ENCODE peak calls at places on chromosomes 6 and 20, in seven cellular contexts. I, H, M, U, G, A and O are unnamed samples.

GRCh38 chr6:32953775-32954174 is 878 bp upstream of the HLA-DMA start:
- DNase-seq in I (no peak), H (no peak), M (no peak), U (no peak), G (no peak), A (no peak), O (no peak)

GRCh38 chr6:14000901-14001300 is 76.1 kb downstream of the RNF182 start:
- DNase-seq in I (no peak), H (peak; percentile 65), M (no peak), U (no peak), G (no peak), A (no peak), O (no peak)

GRCh38 chr20:19850190-19850533 is 92.1 kb downstream of the RIN2 start:
- DNase-seq in I (peak; percentile 26), H (no peak), M (no peak), U (peak; percentile 84), G (no peak), A (no peak), O (no peak)

GRCh38 chr6:41278699-41279405 is 7.6 kb downstream of the TREM1 start:
- DNase-seq in I (peak; percentile 80), H (peak; percentile 63), M (peak; percentile 83), U (peak; percentile 67), G (no peak), A (peak; percentile 70), O (peak; percentile 87)

GRCh38 chr6:42131531-42131930 is 10.9 kb downstream of the C6orf132 start:
- DNase-seq in I (no peak), H (peak; percentile 90), M (no peak), U (no peak), G (peak; percentile 57), A (peak; percentile 52), O (no peak)

GRCh38 chr6:36907781-36908180 is 22.0 kb downstream of the C6orf89 start:
- DNase-seq in I (no peak), H (peak; percentile 67), M (no peak), U (no peak), G (no peak), A (peak; percentile 58), O (no peak)

GRCh38 chr6:169536446-169537170 is 165.2 kb downstream of the WDR27 start:
- DNase-seq in I (no peak), H (peak; percentile 83), M (no peak), U (no peak), G (no peak), A (peak; percentile 81), O (no peak)

GRCh38 chr6:1328129-1328528 is 16.2 kb downstream of the FOXQ1 start:
- DNase-seq in I (no peak), H (no peak), M (no peak), U (no peak), G (no peak), A (no peak), O (no peak)

GRCh38 chr20:38766071-38766470 is 17.8 kb downstream of the ACTR5 start:
- DNase-seq in I (no peak), H (no peak), M (no peak), U (no peak), G (no peak), A (no peak), O (no peak)

GRCh38 chr20:41174782-41175181 is 37.4 kb downstream of the PLCG1 start:
- DNase-seq in I (no peak), H (no peak), M (no peak), U (no peak), G (no peak), A (no peak), O (no peak)

GRCh38 chr6:45923831-45924391 is 91.7 kb downstream of the CLIC5 start:
- DNase-seq in I (no peak), H (peak; percentile 78), M (no peak), U (no peak), G (no peak), A (peak; percentile 92), O (no peak)

GRCh38 chr20:46199198-46199597 is 81.1 kb downstream of the CD40 start:
- DNase-seq in I (peak; percentile 93), H (no peak), M (no peak), U (peak; percentile 54), G (no peak), A (no peak), O (no peak)

GRCh38 chr20:38460040-38460623 is 12.5 kb upstream of the RALGAPB start:
- DNase-seq in I (peak; percentile 39), H (peak; percentile 67), M (no peak), U (no peak), G (no peak), A (peak; percentile 91), O (peak; percentile 39)

GRCh38 chr6:3592371-3592941 is 135.6 kb upstream of the SLC22A23 start:
- DNase-seq in I (no peak), H (peak; percentile 99), M (no peak), U (no peak), G (no peak), A (peak; percentile 100), O (no peak)

GRCh38 chr6:2384518-2384917 is 139.1 kb upstream of the GMDS start:
- DNase-seq in I (no peak), H (no peak), M (no peak), U (no peak), G (no peak), A (no peak), O (no peak)

GRCh38 chr6:56242343-56242742 is 5.0 kb downstream of the COL21A1 start:
- DNase-seq in I (no peak), H (peak; percentile 71), M (no peak), U (no peak), G (no peak), A (peak; percentile 85), O (no peak)

GRCh38 chr6:96626749-96627353 is 63.9 kb downstream of the FHL5 start:
- DNase-seq in I (peak; percentile 23), H (peak; percentile 45), M (no peak), U (no peak), G (no peak), A (peak; percentile 41), O (peak; percentile 87)

GRCh38 chr6:28489366-28490190 is 26.0 kb downstream of the GPX6 start:
- DNase-seq in I (peak; percentile 81), H (peak; percentile 84), M (peak; percentile 34), U (no peak), G (peak; percentile 85), A (peak; percentile 68), O (peak; percentile 88)

GRCh38 chr20:32358883-32359632 is 927 bp downstream of the ASXL1 start:
- DNase-seq in I (peak; percentile 86), H (peak; percentile 54), M (peak; percentile 24), U (peak; percentile 75), G (peak; percentile 87), A (peak; percentile 36), O (peak; percentile 61)

GRCh38 chr6:52990342-52990741 is 4.7 kb downstream of the GSTA4 start:
- DNase-seq in I (no peak), H (peak; percentile 62), M (no peak), U (no peak), G (no peak), A (peak; percentile 76), O (no peak)

GRCh38 chr6:1131285-1132079 is 180.4 kb upstream of the FOXQ1 start:
- DNase-seq in I (no peak), H (peak; percentile 50), M (no peak), U (no peak), G (no peak), A (peak; percentile 99), O (no peak)

GRCh38 chr6:148265058-148265457 is 77.6 kb upstream of the SASH1 start:
- DNase-seq in I (no peak), H (no peak), M (no peak), U (no peak), G (no peak), A (peak; percentile 42), O (no peak)

GRCh38 chr6:20302702-20303251 is 90.5 kb upstream of the MBOAT1 start:
- DNase-seq in I (no peak), H (peak; percentile 18), M (no peak), U (no peak), G (no peak), A (peak; percentile 12), O (no peak)

GRCh38 chr20:59831901-59832240 is 101.6 kb downstream of the SYCP2 start:
- DNase-seq in I (no peak), H (no peak), M (no peak), U (no peak), G (no peak), A (no peak), O (no peak)

GRCh38 chr20:61285691-61286090 is 33.6 kb downstream of the CDH4 start:
- DNase-seq in I (no peak), H (no peak), M (no peak), U (no peak), G (no peak), A (no peak), O (no peak)

GRCh38 chr6:149316740-149317655 is 514 bp upstream of the TAB2 start:
- DNase-seq in I (peak; percentile 86), H (peak; percentile 84), M (peak; percentile 74), U (peak; percentile 92), G (peak; percentile 96), A (peak; percentile 75), O (peak; percentile 67)

GRCh38 chr6:41085182-41085581 is 12.4 kb downstream of the NFYA start:
- DNase-seq in I (no peak), H (no peak), M (no peak), U (no peak), G (no peak), A (no peak), O (no peak)

GRCh38 chr20:3248167-3248992 is 9.4 kb upstream of the SLC4A11 start:
- DNase-seq in I (peak; percentile 70), H (peak; percentile 44), M (no peak), U (peak; percentile 57), G (peak; percentile 79), A (peak; percentile 28), O (no peak)

GRCh38 chr6:87799651-87800050 is 97.6 kb upstream of the AKIRIN2 start:
- DNase-seq in I (no peak), H (no peak), M (no peak), U (no peak), G (no peak), A (no peak), O (no peak)

GRCh38 chr20:20820780-20821495 is 108.5 kb upstream of the RALGAPA2 start:
- DNase-seq in I (no peak), H (no peak), M (no peak), U (no peak), G (no peak), A (no peak), O (peak; percentile 28)

GRCh38 chr6:35089935-35090505 is 51.1 kb downstream of the TCP11 start:
- DNase-seq in I (peak; percentile 10), H (peak; percentile 50), M (peak; percentile 2), U (no peak), G (no peak), A (no peak), O (peak; percentile 67)

GRCh38 chr20:35306931-35307517 is 14.8 kb upstream of the FAM83C start:
- DNase-seq in I (peak; percentile 78), H (peak; percentile 85), M (no peak), U (peak; percentile 76), G (no peak), A (peak; percentile 65), O (peak; percentile 70)

GRCh38 chr6:148524509-148524908 is 181.9 kb downstream of the SASH1 start:
- DNase-seq in I (no peak), H (peak; percentile 95), M (no peak), U (no peak), G (no peak), A (no peak), O (no peak)

GRCh38 chr6:119284861-119285521 is 64.6 kb downstream of the MAN1A1 start:
- DNase-seq in I (peak; percentile 39), H (no peak), M (no peak), U (no peak), G (no peak), A (peak; percentile 40), O (peak; percentile 7)

GRCh38 chr20:61817061-61817460 is 248.6 kb downstream of the TAF4 start:
- DNase-seq in I (no peak), H (no peak), M (no peak), U (peak; percentile 1), G (peak; percentile 47), A (no peak), O (no peak)

GRCh38 chr20:58652606-58653303 is 1.7 kb downstream of the STX16 start:
- DNase-seq in I (no peak), H (no peak), M (peak; percentile 45), U (no peak), G (no peak), A (peak; percentile 22), O (peak; percentile 32)

GRCh38 chr20:60113024-60113724 is 155.0 kb downstream of the CDH26 start:
- DNase-seq in I (no peak), H (no peak), M (no peak), U (no peak), G (peak; percentile 85), A (no peak), O (peak; percentile 94)

GRCh38 chr6:56692586-56693245 is 50.0 kb upstream of the DST start:
- DNase-seq in I (no peak), H (peak; percentile 84), M (no peak), U (no peak), G (no peak), A (no peak), O (no peak)